ENCODE peak calls at places on chromosomes 12 and 14, in four cellular contexts. M is HepG2, C is K562, H is GM12878. L is an unnamed sample. For H3K36me3, the result is how much of the 10 kb centered on the place peaks cover.

GRCh38 chr12:7130537-7130790 is 293 bp downstream of the CLSTN3 start:
- DNase-seq in C (no peak), M (no peak), H (no peak), L (no peak)

GRCh38 chr14:42002139-42002538 is 395.5 kb downstream of the LRFN5 start:
- DNase-seq in H (no peak), M (no peak), C (no peak), L (no peak)

GRCh38 chr14:30195946-30196345 is 268.3 kb upstream of the PRKD1 start:
- DNase-seq in M (no peak), H (no peak), C (no peak), L (no peak)

GRCh38 chr14:50670196-50670875 is 2.2 kb upstream of the SAV1 start:
- DNase-seq in H (no peak), M (no peak), C (no peak), L (no peak)

GRCh38 chr12:120735181-120735580 is 9.6 kb downstream of the ACADS start:
- DNase-seq in C (no peak), H (no peak), M (no peak), L (no peak)

GRCh38 chr12:131895640-131896079 is 1.2 kb downstream of the ULK1 start:
- DNase-seq in C (peak), H (no peak), M (no peak), L (peak)

GRCh38 chr14:55819610-55820304 is 239.8 kb downstream of the KTN1 start:
- DNase-seq in H (peak), C (no peak), M (no peak), L (no peak)

GRCh38 chr12:75814856-75815754 is 216.5 kb downstream of the PHLDA1 start:
- DNase-seq in C (peak), M (no peak), H (no peak), L (peak)

GRCh38 chr12:52636189-52636588 is 15.8 kb downstream of the KRT2 start:
- DNase-seq in H (no peak), M (no peak), C (no peak), L (no peak)

GRCh38 chr14:76339922-76340615 is 35.9 kb upstream of the ESRRB start:
- DNase-seq in M (no peak), C (no peak), H (no peak), L (no peak)

GRCh38 chr14:80584638-80585505 is 356.7 kb downstream of the CEP128 start:
- DNase-seq in C (no peak), H (no peak), M (peak), L (peak)

GRCh38 chr12:11758838-11759509 is 109.5 kb downstream of the ETV6 start:
- DNase-seq in C (no peak), H (peak), M (no peak), L (peak)

GRCh38 chr14:63891148-63891964 is 38.6 kb downstream of the SYNE2 start:
- DNase-seq in M (no peak), H (no peak), C (no peak), L (peak)

GRCh38 chr12:2963154-2963759 is 4.1 kb downstream of the TEAD4 start:
- DNase-seq in M (peak), H (no peak), C (peak), L (peak)

GRCh38 chr14:96122496-96122895 is 82.1 kb upstream of the BDKRB2 start:
- DNase-seq in H (no peak), C (no peak), M (no peak), L (no peak)

GRCh38 chr12:104942075-104942474 is 16.0 kb downstream of the SLC41A2 start:
- DNase-seq in H (no peak), M (no peak), C (no peak), L (no peak)

GRCh38 chr14:68961781-68962584 is 17.1 kb downstream of the ACTN1 start:
- DNase-seq in H (no peak), M (no peak), C (no peak), L (peak)

GRCh38 chr12:41058266-41058665 is 129.9 kb upstream of the PDZRN4 start:
- DNase-seq in M (no peak), C (no peak), H (no peak), L (no peak)

GRCh38 chr14:54789166-54789565 is 113.5 kb downstream of the GCH1 start:
- DNase-seq in M (no peak), H (no peak), C (no peak), L (no peak)
- H3K36me3 ChIP-seq in M (half or more), H (under half), C (under half), L (under half)

DNA sequence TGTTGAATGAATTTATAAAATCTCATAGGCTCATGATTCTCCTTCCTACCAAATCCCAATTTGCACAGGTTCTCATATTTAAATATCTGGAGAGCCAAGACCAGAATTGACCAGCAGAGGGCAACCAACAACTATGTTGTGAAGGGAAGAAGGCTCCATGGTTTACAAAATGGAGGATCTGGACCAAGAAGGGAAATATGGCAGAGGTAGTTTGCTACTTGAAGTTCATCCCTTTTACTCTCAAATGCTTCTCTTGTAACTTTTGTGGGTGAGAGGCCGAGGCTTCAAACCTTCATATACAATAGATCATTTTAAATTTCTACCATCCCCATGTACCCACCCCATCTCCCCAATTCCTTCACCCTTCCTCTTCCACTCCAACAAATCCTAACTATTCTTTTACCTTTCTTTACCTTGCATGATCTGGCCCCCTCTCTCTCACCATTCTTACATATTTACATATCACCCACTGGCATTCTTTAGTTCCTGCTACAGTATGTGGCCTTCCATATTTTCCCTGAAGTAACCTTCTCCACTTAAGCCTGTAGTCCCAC is 3.8 kb upstream of the SMARCC2 start:
- DNase-seq in C (peak), M (peak), H (peak), L (peak)
- TF ChIP-seq MYC in C (no peak), M (no peak), H (no peak), L (no peak)

GRCh38 chr12:109113661-109114321 is 2.6 kb upstream of the ACACB start:
- DNase-seq in M (peak), C (no peak), H (no peak), L (no peak)

GRCh38 chr12:109115404-109115757 is 1.0 kb upstream of the ACACB start:
- DNase-seq in H (no peak), C (no peak), M (peak), L (no peak)

GRCh38 chr12:109116611-109116949 is 193 bp downstream of the ACACB start:
- DNase-seq in H (no peak), M (no peak), C (no peak), L (no peak)

GRCh38 chr12:109114644-109115043 is 1.7 kb upstream of the ACACB start:
- DNase-seq in H (no peak), M (no peak), C (no peak), L (no peak)

GRCh38 chr12:109115758-109116610 is at the start of gene ACACB:
- DNase-seq in C (no peak), H (no peak), M (peak), L (no peak)
- TF ChIP-seq POLR2A in C (no peak), H (no peak), M (peak), L (no peak)

DNA sequence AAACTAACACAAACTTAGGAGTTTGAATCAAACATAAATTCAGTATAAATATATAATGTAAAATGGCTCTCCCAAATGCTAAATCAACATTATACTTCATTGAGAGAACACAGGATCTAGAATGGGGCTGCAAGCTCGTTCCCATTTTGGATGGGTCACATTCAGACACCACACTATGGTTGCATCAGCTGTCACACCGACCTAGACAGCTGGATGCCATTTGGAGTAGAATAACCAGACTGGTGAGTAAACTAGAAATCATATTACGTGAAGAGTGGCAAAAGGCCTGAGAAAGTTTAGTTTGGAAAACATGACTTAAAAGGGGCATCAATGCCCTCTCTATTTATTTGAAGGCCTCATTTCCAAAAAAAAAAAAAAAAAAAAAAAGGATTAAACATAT is 430.4 kb downstream of the NPAS3 start:
- DNase-seq in C (no peak), M (no peak), H (no peak), L (no peak)
- H3K36me3 ChIP-seq in C (under half), M (under half), H (under half), L (under half)

L was measured in endothelial cell of umbilical vein.